ENCODE peak calls at places on chromosomes 3 and 15, in five cellular contexts. W is choroid plexus epithelial cell, B is RWPE2, U is uterus, E is fibroblast of mammary gland. V is an unnamed sample.

GRCh38 chr15:77400258-77400657 is 19.6 kb downstream of the PEAK1 start:
- DNase-seq in E (no peak), U (no peak), W (no peak), B (no peak), V (no peak)

GRCh38 chr3:71456155-71456554 is 127.4 kb downstream of the FOXP1 start:
- DNase-seq in B (no peak), U (no peak), E (no peak), W (peak), V (no peak)

GRCh38 chr3:169430687-169431404 is 232.7 kb downstream of the MECOM start:
- DNase-seq in U (no peak), W (peak), B (no peak), E (no peak), V (peak)

GRCh38 chr15:67000896-67001295 is 64.5 kb upstream of the SMAD3 start:
- DNase-seq in B (no peak), W (no peak), E (no peak), U (no peak), V (no peak)

GRCh38 chr3:147655236-147655635 is 246.1 kb downstream of the ZIC1 start:
- DNase-seq in U (no peak), B (no peak), E (peak), W (peak), V (no peak)

GRCh38 chr15:72220678-72221077 is 10.3 kb downstream of the PKM start:
- DNase-seq in E (no peak), U (no peak), B (no peak), W (no peak), V (no peak)

GRCh38 chr3:156792114-156792513 is 34.0 kb upstream of the LEKR1 start:
- DNase-seq in B (no peak), E (no peak), W (no peak), U (no peak), V (no peak)

GRCh38 chr3:114338651-114339357 is 45.0 kb downstream of the TIGIT start:
- DNase-seq in E (no peak), W (no peak), U (no peak), B (no peak), V (no peak)

GRCh38 chr3:100330651-100331050 is 3.9 kb upstream of the NIT2 start:
- DNase-seq in U (no peak), W (no peak), E (no peak), B (no peak), V (no peak)

GRCh38 chr3:115876860-115877646 is 253.7 kb downstream of the GAP43 start:
- DNase-seq in U (no peak), E (no peak), W (peak), B (no peak), V (no peak)

GRCh38 chr3:11764931-11765363 is 81.7 kb downstream of the TAMM41 start:
- DNase-seq in W (peak), E (peak), U (no peak), B (no peak), V (peak)

GRCh38 chr15:43930079-43930478 is 103.3 kb downstream of the WDR76 start:
- DNase-seq in B (no peak), E (no peak), U (no peak), W (peak), V (peak)

GRCh38 chr15:42048821-42049200 is 28.0 kb upstream of the PLA2G4E start:
- DNase-seq in W (no peak), B (no peak), E (no peak), U (no peak), V (peak)

GRCh38 chr3:144521131-144521530 is 549.5 kb downstream of the DIPK2A start:
- DNase-seq in B (no peak), U (no peak), W (no peak), E (no peak), V (no peak)

GRCh38 chr15:100569406-100569805 is 32.6 kb downstream of the LINS1 start:
- DNase-seq in E (no peak), U (no peak), B (no peak), W (no peak), V (no peak)

GRCh38 chr15:83278191-83278590 is 6.3 kb downstream of the BNC1 start:
- DNase-seq in U (no peak), B (no peak), E (peak), W (peak), V (peak)

GRCh38 chr3:194824676-194825075 is 139.0 kb downstream of the FAM43A start:
- DNase-seq in U (no peak), B (no peak), E (peak), W (peak), V (no peak)

GRCh38 chr3:122858373-122858772 is 63.5 kb downstream of the SLC49A4 start:
- DNase-seq in B (no peak), E (peak), W (peak), U (no peak), V (peak)

GRCh38 chr3:83813176-83813575 is 1145.6 kb upstream of the CADM2 start:
- DNase-seq in W (no peak), U (no peak), B (no peak), E (no peak), V (no peak)

GRCh38 chr3:168117853-168118313 is 22.2 kb upstream of the GOLIM4 start:
- DNase-seq in B (no peak), W (peak), U (no peak), E (peak), V (peak)

GRCh38 chr3:54042259-54042823 is 80.0 kb upstream of the CACNA2D3 start:
- DNase-seq in B (no peak), U (no peak), E (no peak), W (no peak), V (peak)

GRCh38 chr3:31247850-31248618 is 284.7 kb upstream of the STT3B start:
- DNase-seq in U (no peak), E (no peak), B (no peak), W (no peak), V (peak)

GRCh38 chr3:86998551-86998950 is 7.6 kb upstream of the VGLL3 start:
- DNase-seq in U (no peak), B (no peak), W (no peak), E (no peak), V (no peak)

GRCh38 chr15:27806396-27806795 is 292.7 kb downstream of the OCA2 start:
- DNase-seq in B (no peak), W (no peak), E (no peak), U (no peak), V (no peak)

GRCh38 chr3:194512895-194513601 is 26.2 kb upstream of the ATP13A3 start:
- DNase-seq in W (no peak), B (no peak), U (no peak), E (no peak), V (no peak)

GRCh38 chr15:70770863-70771262 is 7.5 kb upstream of the UACA start:
- DNase-seq in E (no peak), W (no peak), B (no peak), U (no peak), V (peak)

GRCh38 chr15:56568466-56569167 is 103.7 kb upstream of the MNS1 start:
- DNase-seq in U (no peak), E (no peak), B (no peak), W (no peak), V (peak)

GRCh38 chr3:175260145-175260794 is 401.1 kb downstream of the NAALADL2 start:
- DNase-seq in W (peak), B (no peak), E (peak), U (no peak), V (peak)

GRCh38 chr3:143753456-143753855 is 94.8 kb downstream of the SLC9A9 start:
- DNase-seq in B (no peak), U (no peak), E (no peak), W (no peak), V (no peak)

GRCh38 chr3:27840807-27841594 is 118.9 kb upstream of the EOMES start:
- DNase-seq in B (no peak), W (no peak), U (no peak), E (no peak), V (no peak)

GRCh38 chr15:63020128-63020527 is 22.4 kb upstream of the TPM1 start:
- DNase-seq in W (no peak), E (no peak), U (no peak), B (no peak), V (no peak)

GRCh38 chr15:38991126-38991525 is 426.5 kb upstream of the RASGRP1 start:
- DNase-seq in E (peak), U (no peak), B (no peak), W (peak), V (peak)

DNA sequence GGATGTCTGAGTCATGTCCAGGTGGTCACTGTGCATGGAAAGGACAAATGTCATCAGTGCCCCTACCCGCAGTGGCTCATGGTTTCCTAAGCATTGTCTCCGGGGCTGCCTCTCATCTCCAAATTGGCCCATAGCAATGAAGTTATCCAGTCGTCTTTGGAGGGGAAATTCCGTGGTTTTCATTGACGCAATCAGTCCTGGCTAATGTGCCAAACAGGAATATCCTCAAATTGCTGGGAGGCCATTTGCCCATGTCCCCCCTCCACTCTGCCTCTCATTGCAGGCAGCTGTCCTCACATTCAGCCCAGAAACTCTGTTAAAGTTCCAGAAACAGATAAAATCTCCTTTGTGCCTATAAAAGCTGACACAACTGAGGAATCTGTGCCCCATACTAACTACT is 81.6 kb downstream of the MCTP2 start:
- DNase-seq in U (no peak), B (no peak), W (no peak), E (no peak), V (no peak)
- TF ChIP-seq CTCF in U (no peak), B (no peak), W (no peak), E (no peak), V (no peak)

GRCh38 chr3:16481570-16481897 is 32.0 kb downstream of the RFTN1 start:
- DNase-seq in W (no peak), B (no peak), U (no peak), E (no peak), V (no peak)
- H3K4me3 ChIP-seq in W (no peak), B (no peak), U (no peak), E (no peak), V (no peak)

GRCh38 chr15:88620995-88621772 is at the start of gene AEN:
- DNase-seq in B (peak), W (peak), E (peak), U (peak), V (peak)
- TF ChIP-seq CTCF in B (no peak), W (no peak), E (no peak), U (no peak), V (no peak)

DNA sequence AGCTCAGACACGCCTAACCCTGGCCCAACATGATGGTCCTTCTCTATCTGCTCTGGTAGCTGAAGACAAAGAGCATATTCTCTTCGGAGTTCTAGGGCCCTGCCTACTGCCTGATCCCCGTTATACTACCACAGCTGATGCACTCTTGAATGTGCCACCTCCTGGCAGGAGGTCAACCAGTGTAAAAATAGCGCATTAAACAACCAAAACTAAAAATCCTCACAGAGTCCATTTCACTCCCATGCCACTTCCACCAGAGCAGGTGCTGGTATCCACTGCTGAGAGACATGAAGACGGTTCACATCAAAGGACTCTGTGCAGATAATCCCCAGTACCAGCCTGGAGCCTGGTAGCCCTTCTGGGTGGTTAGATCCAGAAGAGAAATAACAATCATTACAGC is 44.5 kb downstream of the CEP70 start:
- DNase-seq in W (no peak), B (no peak), E (no peak), U (no peak), V (no peak)
- H3K4me3 ChIP-seq in W (no peak), B (no peak), E (no peak), U (no peak), V (no peak)

GRCh38 chr3:149969110-149969944 is 1.4 kb downstream of the PFN2 start:
- DNase-seq in W (peak), U (peak), E (peak), B (peak), V (peak)
- TF ChIP-seq CTCF in W (peak), U (peak), E (no peak), B (no peak), V (no peak)

GRCh38 chr3:179321585-179322322 is 1.1 kb upstream of the ZNF639 start:
- DNase-seq in E (peak), B (no peak), U (peak), W (peak), V (peak)
- H3K4me3 ChIP-seq in E (peak), B (peak), U (peak), W (peak), V (no peak)

DNA sequence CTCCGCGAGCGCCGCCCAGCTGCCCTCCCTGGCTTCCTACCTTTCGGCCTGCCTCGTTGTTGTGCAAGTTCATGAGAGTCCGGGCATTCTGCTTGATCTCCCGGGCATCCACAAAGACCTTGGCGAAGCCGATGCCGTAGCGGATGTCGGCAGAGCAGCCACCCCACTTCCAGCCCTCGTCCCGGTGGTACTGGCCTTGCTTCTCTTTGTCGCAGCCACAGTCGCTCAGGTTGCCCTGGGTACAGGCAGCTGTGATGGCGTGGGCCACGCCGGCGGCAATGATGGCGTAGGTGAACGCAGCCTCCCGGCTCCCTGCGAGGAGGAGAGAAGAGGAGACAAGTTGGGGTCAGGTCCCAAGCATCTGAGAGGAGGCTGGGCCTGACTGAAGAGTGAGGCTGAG is 25.4 kb downstream of the WNT7A start:
- DNase-seq in E (no peak), B (no peak), W (no peak), U (no peak), V (no peak)
- TF ChIP-seq CTCF in E (no peak), B (no peak), W (no peak), U (no peak), V (no peak)